ENCODE peak calls at places on chromosomes 11 and 22, in nine cellular contexts. J is AG20443; Y is KBM-7; R is cardiac fibroblast; W is right lobe of liver; G is anterior cingulate cortex; M is NCI-H1105 treated with DMSO at 0.1 percent for 48 hours; B is stimulated activated CD8-positive, alpha-beta memory T cell treated with anti-CD3 and anti-CD28 coated beads, Interleukin-12 subunit alpha, Interleukin-12 subunit beta, amount 100 ng/mL, for 4 hours; E is mesenchymal stem cell. O is an unnamed sample.

GRCh38 chr11:111870113-111870512 is 1.3 kb downstream of the ALG9 start:
- DNase-seq in R (no peak), Y (no peak), B (no peak), J (no peak), G (no peak), M (peak; percentile 12), E (no peak), W (no peak), O (no peak)

GRCh38 chr22:26367402-26368245 is 61.4 kb upstream of the ASPHD2 start:
- DNase-seq in B (no peak), J (peak; percentile 66), R (peak; percentile 50), E (peak; percentile 52), M (peak; percentile 35), W (no peak), G (no peak), Y (peak; percentile 75), O (no peak)

GRCh38 chr22:29302402-29302680 is 4.1 kb upstream of the GAS2L1 start:
- DNase-seq in E (no peak), Y (no peak), R (no peak), G (no peak), B (no peak), J (no peak), W (no peak), M (no peak), O (no peak)

GRCh38 chr11:47436726-47437125 is 10.5 kb upstream of the PSMC3 start:
- DNase-seq in W (no peak), Y (no peak), E (no peak), M (no peak), R (no peak), J (no peak), B (no peak), G (no peak), O (no peak)

GRCh38 chr11:123573291-123573690 is 81.1 kb downstream of the SCN3B start:
- DNase-seq in W (no peak), E (no peak), B (no peak), M (no peak), Y (no peak), R (no peak), J (no peak), G (no peak), O (no peak)

GRCh38 chr22:50656122-50657070 is 16.2 kb upstream of the SHANK3 start:
- DNase-seq in G (no peak), B (no peak), M (no peak), Y (no peak), E (peak; percentile 76), J (peak; percentile 79), R (peak; percentile 71), W (no peak), O (no peak)

GRCh38 chr11:100515087-100515486 is 172.0 kb upstream of the ARHGAP42 start:
- DNase-seq in M (no peak), B (no peak), J (no peak), W (no peak), G (no peak), E (peak; percentile 31), R (peak; percentile 7), Y (no peak), O (peak; percentile 88)

GRCh38 chr22:44109417-44109816 is 71.3 kb upstream of the PARVG start:
- DNase-seq in W (peak; percentile 9), G (no peak), Y (no peak), M (no peak), E (no peak), B (no peak), J (peak; percentile 43), R (no peak), O (no peak)

GRCh38 chr11:28231475-28231874 is 123.3 kb downstream of the METTL15 start:
- DNase-seq in E (peak; percentile 67), Y (no peak), M (no peak), J (no peak), B (no peak), W (no peak), G (no peak), R (no peak), O (no peak)

GRCh38 chr22:40055143-40055926 is 60.6 kb downstream of the FAM83F start:
- DNase-seq in E (no peak), G (no peak), B (no peak), J (no peak), R (no peak), M (no peak), Y (peak; percentile 61), W (no peak), O (no peak)

GRCh38 chr11:94424662-94425061 is 23.4 kb upstream of the GPR83 start:
- DNase-seq in E (no peak), G (no peak), B (no peak), J (no peak), M (no peak), W (no peak), R (peak; percentile 13), Y (no peak), O (no peak)

GRCh38 chr11:66124564-66124963 is 54.5 kb downstream of the PACS1 start:
- DNase-seq in M (no peak), Y (no peak), J (peak; percentile 30), R (no peak), B (no peak), E (peak; percentile 63), W (no peak), G (no peak), O (no peak)

GRCh38 chr22:42073568-42074152 is 388 bp upstream of the PHETA2 start:
- DNase-seq in M (no peak), E (no peak), B (no peak), W (no peak), R (no peak), Y (no peak), J (peak; percentile 3), G (no peak), O (no peak)

GRCh38 chr22:23192558-23192957 is 12.2 kb downstream of the BCR start:
- DNase-seq in J (no peak), G (no peak), W (no peak), B (no peak), Y (no peak), E (no peak), M (no peak), R (no peak), O (no peak)

GRCh38 chr22:37824674-37825641 is 1.8 kb downstream of the GALR3 start:
- DNase-seq in R (no peak), J (peak; percentile 47), Y (no peak), M (no peak), G (no peak), B (no peak), E (no peak), W (no peak), O (no peak)

GRCh38 chr11:16000065-16000464 is 356.3 kb downstream of the SOX6 start:
- DNase-seq in E (no peak), B (no peak), Y (no peak), R (peak; percentile 85), M (no peak), G (no peak), W (no peak), J (peak; percentile 60), O (peak; percentile 68)

GRCh38 chr11:99422581-99423434 is 402.1 kb downstream of the CNTN5 start:
- DNase-seq in Y (no peak), W (no peak), R (no peak), G (no peak), M (no peak), B (no peak), E (peak; percentile 2), J (no peak), O (peak; percentile 25)

GRCh38 chr11:128776088-128776433 is 82.2 kb downstream of the FLI1 start:
- DNase-seq in B (peak; percentile 13), W (no peak), Y (no peak), R (no peak), G (no peak), E (no peak), J (no peak), M (no peak), O (no peak)

GRCh38 chr22:22771696-22772377 is 115.8 kb upstream of the IGLL5 start:
- DNase-seq in J (no peak), E (no peak), G (no peak), Y (no peak), R (no peak), W (no peak), M (no peak), B (no peak), O (no peak)

GRCh38 chr22:31846161-31847115 is 92.6 kb downstream of the DEPDC5 start:
- DNase-seq in W (no peak), E (peak; percentile 96), M (no peak), B (no peak), J (no peak), G (no peak), R (peak; percentile 71), Y (peak; percentile 12), O (no peak)

GRCh38 chr22:29150701-29151100 is 55.0 kb upstream of the EMID1 start:
- DNase-seq in M (no peak), B (no peak), J (no peak), E (no peak), W (no peak), R (no peak), Y (no peak), G (no peak), O (no peak)

GRCh38 chr11:3836903-3837302 is 3.9 kb downstream of the RHOG start:
- DNase-seq in Y (peak; percentile 65), W (peak; percentile 73), E (no peak), J (no peak), G (no peak), M (no peak), B (peak; percentile 30), R (no peak), O (no peak)

GRCh38 chr11:17135934-17136683 is 58.6 kb upstream of the RPS13 start:
- DNase-seq in R (no peak), J (no peak), B (no peak), M (no peak), G (no peak), E (no peak), Y (no peak), W (no peak), O (no peak)

GRCh38 chr22:27242111-27242436 is 559.5 kb downstream of the MN1 start:
- DNase-seq in B (no peak), R (peak; percentile 36), M (no peak), Y (no peak), W (no peak), G (no peak), J (peak; percentile 41), E (no peak), O (no peak)

GRCh38 chr11:68481579-68482240 is 21.2 kb downstream of the PPP6R3 start:
- DNase-seq in J (no peak), Y (no peak), R (no peak), G (no peak), B (no peak), E (no peak), W (no peak), M (no peak), O (no peak)

GRCh38 chr11:111541209-111542061 is 915 bp downstream of the LAYN start:
- DNase-seq in G (peak; percentile 64), J (peak; percentile 69), B (no peak), M (no peak), Y (peak; percentile 45), R (peak; percentile 90), E (peak; percentile 90), W (peak; percentile 58), O (peak; percentile 96)

GRCh38 chr11:6354651-6355485 is 34.6 kb upstream of the CAVIN3 start:
- DNase-seq in B (no peak), J (no peak), G (no peak), M (no peak), Y (no peak), E (peak; percentile 62), R (no peak), W (no peak), O (no peak)

GRCh38 chr11:7599209-7599608 is 74.1 kb downstream of the CYB5R2 start:
- DNase-seq in G (no peak), Y (no peak), R (no peak), B (no peak), W (no peak), M (no peak), E (no peak), J (no peak), O (no peak)

GRCh38 chr11:64472593-64473455 is 113.9 kb downstream of the RPS6KA4 start:
- DNase-seq in W (no peak), M (no peak), R (peak; percentile 14), J (no peak), G (no peak), B (no peak), E (no peak), Y (no peak), O (no peak)

GRCh38 chr11:112858289-112859023 is 102.8 kb upstream of the NCAM1 start:
- DNase-seq in W (no peak), G (no peak), Y (no peak), E (no peak), M (no peak), J (no peak), R (no peak), B (no peak), O (no peak)

GRCh38 chr22:26429458-26430238 is 588 bp downstream of the ASPHD2 start:
- DNase-seq in J (peak; percentile 41), B (no peak), M (no peak), Y (no peak), R (no peak), W (no peak), G (no peak), E (no peak), O (no peak)